ENCODE peak calls at places on chromosomes 11 and 22, in four cellular contexts. I is B cell, T is GM23338, Z is WTC11. D is an unnamed sample.

GRCh38 chr22:27801616-27802388 is at the start of gene MN1:
- DNase-seq in I (peak; percentile 75), T (peak; percentile 86), Z (peak; percentile 71), D (no peak)

GRCh38 chr22:35835998-35836691 is 118.5 kb downstream of the APOL5 start:
- DNase-seq in I (no peak), T (peak; percentile 84), Z (peak; percentile 30), D (no peak)

GRCh38 chr22:39947488-39948216 is 12.5 kb upstream of the TMA7B start:
- DNase-seq in I (no peak), T (no peak), Z (no peak), D (no peak)

GRCh38 chr11:48006301-48006992 is 26.1 kb downstream of the PTPRJ start:
- DNase-seq in I (no peak), T (no peak), Z (no peak), D (peak; percentile 75)

GRCh38 chr11:108497317-108498045 is 703 bp downstream of the POGLUT3 start:
- DNase-seq in I (peak; percentile 75), T (peak; percentile 94), Z (peak; percentile 74), D (peak; percentile 69)

GRCh38 chr11:76705834-76706233 is 35.3 kb upstream of the LRRC32 start:
- DNase-seq in I (no peak), T (no peak), Z (no peak), D (no peak)

GRCh38 chr22:49216579-49216978 is 611.1 kb downstream of the BRD1 start:
- DNase-seq in I (no peak), T (no peak), Z (peak; percentile 5), D (no peak)

GRCh38 chr11:134584001-134584561 is 172.0 kb upstream of the B3GAT1 start:
- DNase-seq in I (no peak), T (no peak), Z (no peak), D (no peak)

GRCh38 chr22:48394787-48395620 is 1432.7 kb downstream of the BRD1 start:
- DNase-seq in I (no peak), T (no peak), Z (no peak), D (no peak)

GRCh38 chr11:68912254-68912653 is 8.6 kb downstream of the IGHMBP2 start:
- DNase-seq in I (no peak), T (no peak), Z (no peak), D (no peak)

GRCh38 chr11:2808850-2809847 is 76.4 kb downstream of the CDKN1C start:
- DNase-seq in I (no peak), T (no peak), Z (peak; percentile 4), D (no peak)

GRCh38 chr11:67635231-67635521 is 4.4 kb downstream of the TBX10 start:
- DNase-seq in I (no peak), T (no peak), Z (no peak), D (no peak)

GRCh38 chr11:114619659-114620173 is 24.1 kb upstream of the NXPE4 start:
- DNase-seq in I (no peak), T (no peak), Z (no peak), D (no peak)

GRCh38 chr11:116595305-116595880 is 177.4 kb downstream of the BUD13 start:
- DNase-seq in I (no peak), T (no peak), Z (no peak), D (no peak)

GRCh38 chr22:33666661-33667619 is 253.3 kb downstream of the LARGE1 start:
- DNase-seq in I (peak; percentile 25), T (peak; percentile 60), Z (no peak), D (no peak)

GRCh38 chr11:118012083-118012669 is 26.0 kb downstream of the IL10RA start:
- DNase-seq in I (no peak), T (no peak), Z (no peak), D (no peak)

GRCh38 chr11:76664578-76665061 is 5.9 kb downstream of the LRRC32 start:
- DNase-seq in I (peak; percentile 72), T (no peak), Z (no peak), D (no peak)

GRCh38 chr11:69576069-69576782 is 64.7 kb upstream of the CCND1 start:
- DNase-seq in I (no peak), T (no peak), Z (no peak), D (no peak)

GRCh38 chr11:48005878-48006277 is 25.5 kb downstream of the PTPRJ start:
- DNase-seq in I (no peak), T (no peak), Z (peak; percentile 30), D (no peak)

GRCh38 chr11:66762088-66762487 is 33.1 kb upstream of the SPTBN2 start:
- DNase-seq in I (no peak), T (peak; percentile 24), Z (no peak), D (no peak)

GRCh38 chr11:128324531-128325141 is 262.7 kb downstream of the ETS1 start:
- DNase-seq in I (no peak), T (no peak), Z (no peak), D (no peak)

GRCh38 chr22:17774206-17774927 is at the start of gene BID:
- DNase-seq in I (peak; percentile 93), T (peak; percentile 40), Z (peak; percentile 38), D (peak; percentile 69)

GRCh38 chr11:71563401-71563800 is 2.0 kb upstream of the KRTAP5-10 start:
- DNase-seq in I (no peak), T (peak; percentile 72), Z (peak; percentile 45), D (peak; percentile 72)

GRCh38 chr22:47000888-47001287 is 238.4 kb downstream of the TBC1D22A start:
- DNase-seq in I (no peak), T (no peak), Z (no peak), D (peak; percentile 59)

DNA sequence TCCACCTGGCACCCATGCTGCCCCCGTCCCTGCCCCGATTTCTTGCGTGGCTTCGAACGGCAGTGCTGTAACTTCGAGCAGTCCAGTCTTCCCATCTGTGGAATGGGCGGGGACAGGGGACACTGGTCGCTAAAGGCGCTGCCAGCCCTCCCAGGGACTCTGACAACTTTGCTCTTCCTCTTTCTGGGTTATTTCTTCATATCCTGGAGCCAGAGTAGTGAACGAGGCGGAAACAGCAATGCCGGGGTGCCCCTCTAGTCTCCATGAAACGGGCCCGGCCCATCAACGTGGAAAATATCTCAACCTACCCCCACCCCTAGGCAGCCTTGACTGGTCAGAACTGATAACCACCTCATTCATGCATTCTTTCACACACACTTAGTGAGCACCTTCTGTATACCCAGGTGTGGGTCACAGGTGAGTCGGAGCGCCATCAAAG is 42.8 kb downstream of the TRIOBP start:
- DNase-seq in I (no peak), T (no peak), Z (no peak), D (no peak)
- TF ChIP-seq CTCF in I (no peak), T (no peak), Z (no peak), D (no peak)

GRCh38 chr11:27040302-27041115 is at the start of gene BBOX1:
- DNase-seq in I (no peak), T (peak; percentile 11), Z (no peak), D (no peak)

GRCh38 chr11:27041141-27041869 is 690 bp downstream of the BBOX1 start:
- DNase-seq in I (no peak), T (no peak), Z (no peak), D (no peak)

DNA sequence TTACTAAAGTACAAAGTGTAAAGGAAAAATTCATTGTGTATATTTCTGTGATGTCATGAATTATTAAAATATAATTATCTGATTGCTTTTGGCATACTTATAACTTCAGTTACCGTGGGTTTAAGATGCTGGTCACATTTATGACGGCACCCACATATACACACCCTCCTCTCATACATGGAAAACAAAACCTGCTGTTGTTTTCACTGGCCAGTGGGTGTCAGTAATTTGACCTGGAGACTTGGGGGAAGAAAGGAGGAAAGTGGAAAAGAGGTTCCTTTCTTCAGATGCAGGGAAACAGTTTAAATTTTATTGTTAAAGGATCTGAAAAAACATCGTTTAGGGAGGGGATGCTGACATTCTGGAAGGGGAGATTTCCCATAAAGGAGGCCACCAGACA is 742 bp upstream of the BBOX1 start:
- DNase-seq in I (no peak), T (peak; percentile 50), Z (no peak), D (no peak)
- TF ChIP-seq CTCF in I (no peak), T (peak; percentile 52), Z (no peak), D (no peak)

GRCh38 chr11:109728056-109728455 is 306.1 kb downstream of the C11orf87 start:
- DNase-seq in I (no peak), T (no peak), Z (no peak), D (no peak)

GRCh38 chr11:109731451-109731850 is 309.5 kb downstream of the C11orf87 start:
- DNase-seq in I (no peak), T (no peak), Z (no peak), D (no peak)

GRCh38 chr11:109733245-109733644 is 311.3 kb downstream of the C11orf87 start:
- DNase-seq in I (no peak), T (no peak), Z (no peak), D (no peak)

GRCh38 chr11:109730669-109731068 is 308.7 kb downstream of the C11orf87 start:
- DNase-seq in I (no peak), T (no peak), Z (no peak), D (no peak)

DNA sequence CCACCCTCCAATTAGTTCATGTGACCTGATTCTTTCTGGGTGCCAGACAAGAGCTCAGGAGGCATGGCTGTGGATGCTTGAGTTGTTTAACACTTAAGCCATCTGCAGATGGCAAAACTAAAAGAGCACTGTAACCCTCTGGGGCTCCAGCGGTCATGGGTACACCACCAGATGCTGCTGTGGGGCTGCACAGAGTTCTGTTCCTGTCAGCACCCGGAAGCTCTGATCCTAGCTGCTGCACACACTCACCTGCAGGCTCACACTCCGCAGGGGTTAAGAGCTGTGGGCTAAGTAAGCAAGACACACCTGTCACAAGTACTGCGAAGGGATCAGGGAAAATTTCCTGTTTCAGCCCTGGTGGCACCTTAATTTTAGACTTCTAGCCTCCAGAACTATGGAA is 307.8 kb downstream of the C11orf87 start:
- DNase-seq in I (no peak), T (peak; percentile 13), Z (peak; percentile 18), D (no peak)
- TF ChIP-seq CTCF in I (no peak), T (no peak), Z (no peak), D (no peak)

GRCh38 chr11:9095421-9095820 is 4.0 kb upstream of the SCUBE2 start:
- DNase-seq in I (no peak), T (peak; percentile 35), Z (peak; percentile 59), D (no peak)
- TF ChIP-seq CTCF in I (no peak), T (peak; percentile 45), Z (no peak), D (peak; percentile 27)

DNA sequence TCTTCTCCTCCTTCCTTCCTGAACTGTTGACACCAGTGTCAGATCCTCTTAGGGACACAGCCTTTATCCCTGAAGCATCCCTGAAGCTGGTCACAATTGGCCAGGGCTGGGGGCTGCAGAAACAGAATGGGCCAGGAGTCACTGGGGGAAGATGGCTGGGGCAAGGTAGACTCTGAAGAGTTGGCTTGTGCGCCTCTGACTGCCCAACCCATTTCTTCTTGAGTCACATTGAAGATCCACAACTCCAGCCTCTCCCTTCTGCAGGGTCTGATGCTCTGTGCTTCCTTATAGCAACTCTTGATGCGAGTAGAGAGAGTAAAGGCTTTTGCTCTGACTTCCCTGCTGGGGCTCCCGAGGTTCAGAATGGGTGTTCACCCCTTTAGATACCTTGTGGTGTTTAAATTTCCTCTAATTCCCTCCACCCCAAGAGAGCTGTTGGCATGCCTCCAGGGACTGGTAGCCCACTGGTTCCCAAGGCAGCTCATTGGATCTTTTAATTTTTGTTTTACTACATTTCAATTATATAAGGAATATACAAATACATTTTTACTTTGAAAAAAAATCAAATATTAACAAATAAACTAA is 13.4 kb downstream of the PRDM11 start:
- DNase-seq in I (no peak), T (no peak), Z (no peak), D (no peak)
- TF ChIP-seq CTCF in I (no peak), T (no peak), Z (no peak), D (no peak)